ENCODE peak calls at places on chromosomes 16 and 17, in ten cellular contexts. I, M, C, V, L, O, W, J, Q and G are unnamed samples.

GRCh38 chr16:49564577-49565224 is 191.1 kb downstream of the C16orf78 start:
- DNase-seq in M (no peak), C (no peak), O (no peak), J (no peak), Q (no peak), I (no peak), V (no peak), L (no peak), W (no peak), G (no peak)

GRCh38 chr16:67847064-67847861 is at the start of gene CENPT:
- DNase-seq in C (no peak), V (peak), I (peak), O (peak), Q (peak), M (peak), J (no peak), W (peak), L (peak), G (peak)

GRCh38 chr17:12693640-12694039 is 27.9 kb downstream of the MYOCD start:
- DNase-seq in L (no peak), V (no peak), C (no peak), O (no peak), M (no peak), I (no peak), J (no peak), Q (no peak), W (no peak), G (no peak)

GRCh38 chr16:19809121-19809635 is 75.5 kb downstream of the GPRC5B start:
- DNase-seq in M (no peak), J (no peak), I (no peak), Q (no peak), W (no peak), V (no peak), L (no peak), O (no peak), C (no peak), G (no peak)

GRCh38 chr17:3669548-3669947 is 936 bp downstream of the EMC6 start:
- DNase-seq in M (no peak), I (no peak), W (no peak), Q (no peak), V (no peak), C (no peak), L (no peak), J (no peak), O (no peak), G (no peak)

GRCh38 chr16:23014592-23014991 is 134.7 kb downstream of the USP31 start:
- DNase-seq in C (no peak), I (no peak), J (no peak), Q (no peak), W (no peak), M (no peak), V (no peak), L (no peak), O (peak), G (no peak)

GRCh38 chr16:54436342-54436741 is 149.8 kb upstream of the IRX3 start:
- DNase-seq in I (no peak), O (no peak), Q (no peak), L (no peak), C (no peak), M (no peak), W (no peak), J (no peak), V (no peak), G (no peak)

GRCh38 chr16:55370762-55371482 is 46.9 kb downstream of the IRX6 start:
- DNase-seq in J (no peak), V (peak), M (peak), O (peak), I (peak), W (peak), Q (peak), C (no peak), L (no peak), G (no peak)

GRCh38 chr17:72710834-72711233 is 381.7 kb downstream of the SLC39A11 start:
- DNase-seq in J (no peak), W (no peak), I (no peak), O (no peak), V (peak), Q (no peak), M (no peak), L (no peak), C (no peak), G (no peak)

GRCh38 chr16:27407158-27407557 is 5.2 kb downstream of the IL21R start:
- DNase-seq in V (no peak), L (no peak), W (no peak), Q (no peak), I (no peak), M (no peak), O (peak), C (no peak), J (no peak), G (no peak)

GRCh38 chr17:75643033-75644017 is 10.1 kb downstream of the SMIM5 start:
- DNase-seq in Q (peak), M (no peak), C (no peak), W (no peak), V (no peak), J (no peak), L (no peak), I (no peak), O (no peak), G (peak)

GRCh38 chr16:89828199-89828869 is at the start of gene SPIRE2:
- DNase-seq in W (peak), V (peak), C (no peak), J (no peak), L (peak), O (peak), I (peak), M (peak), Q (peak), G (peak)

GRCh38 chr17:48051706-48052486 is 3.7 kb downstream of the NFE2L1 start:
- DNase-seq in M (no peak), J (peak), Q (no peak), I (peak), O (no peak), L (no peak), V (peak), C (no peak), W (peak), G (peak)

GRCh38 chr17:8397636-8398035 is at the start of gene RNF222:
- DNase-seq in J (no peak), I (no peak), V (no peak), O (no peak), Q (no peak), C (no peak), M (no peak), W (no peak), L (no peak), G (peak)

GRCh38 chr17:38980455-38981217 is 13.4 kb upstream of the FBXO47 start:
- DNase-seq in I (peak), L (no peak), Q (no peak), V (peak), J (no peak), O (no peak), W (no peak), C (no peak), M (no peak), G (no peak)